ENCODE peak calls at places on chromosomes 4 and X, in nine cellular contexts. L is GM23248; F is tibial nerve; H is activated CD4-positive, alpha-beta memory T cell treated with anti-CD3 and anti-CD28 coated beads, Interleukin-2, amount 10 ng/mL, durations not matched to agents 7 days and 5 days; Q is activated T-cell treated with anti-CD3 and anti-CD28 coated beads for 1 hour; U is AML-193; I is stimulated activated naive CD8-positive, alpha-beta T cell treated with anti-CD3 and anti-CD28 coated beads, Interleukin-15, Interleukin-2, amounts not matched to agents 100 U/mL and 50 U/mL, for 24 hours; P is NCI-H345; M is suprapubic skin. R is an unnamed sample.

GRCh38 chr4:8010618-8011017 is 71.0 kb upstream of the AFAP1 start:
- DNase-seq in P (peak), F (no peak), H (no peak), Q (no peak), U (no peak), M (no peak), I (no peak), L (no peak), R (peak)

GRCh38 chr4:73620115-73620792 is at the start of gene RASSF6:
- DNase-seq in Q (no peak), F (no peak), M (no peak), I (peak), P (peak), U (no peak), H (no peak), L (no peak), R (peak)

GRCh38 chr4:78788005-78788889 is 12.1 kb downstream of the BMP2K start:
- DNase-seq in F (no peak), Q (no peak), M (no peak), P (no peak), L (peak), U (no peak), H (no peak), I (no peak), R (peak)

GRCh38 chr4:151537726-151538125 is 128.8 kb downstream of the FHIP1A start:
- DNase-seq in I (no peak), M (no peak), P (no peak), U (no peak), H (no peak), F (no peak), Q (no peak), L (peak), R (peak)

GRCh38 chr4:104641427-104641826 is 146.7 kb upstream of the CXXC4 start:
- DNase-seq in P (no peak), M (no peak), I (no peak), U (no peak), H (no peak), F (no peak), L (no peak), Q (no peak), R (no peak)

GRCh38 chr4:40333921-40334352 is 1.2 kb upstream of the CHRNA9 start:
- DNase-seq in Q (no peak), H (no peak), F (no peak), M (no peak), L (peak), U (no peak), P (peak), I (no peak), R (peak)

GRCh38 chrX:70960728-70961127 is 29.8 kb upstream of the SLC7A3 start:
- DNase-seq in H (no peak), U (no peak), M (no peak), P (no peak), I (no peak), Q (no peak), L (peak), F (no peak), R (peak)

GRCh38 chr4:34198966-34199365 is 2045.3 kb downstream of the ARAP2 start:
- DNase-seq in M (no peak), P (no peak), Q (no peak), U (no peak), F (no peak), L (no peak), H (no peak), I (no peak), R (no peak)

GRCh38 chr4:185679523-185679922 is 132.5 kb downstream of the SORBS2 start:
- DNase-seq in M (no peak), I (no peak), H (no peak), P (no peak), F (no peak), Q (no peak), U (no peak), L (no peak), R (no peak)

GRCh38 chrX:103779156-103779555 is 2.5 kb downstream of the PLP1 start:
- DNase-seq in M (no peak), I (no peak), Q (no peak), L (peak), U (no peak), P (peak), H (no peak), F (no peak), R (no peak)

GRCh38 chr4:123479944-123480343 is 83.3 kb downstream of the SPRY1 start:
- DNase-seq in P (no peak), Q (no peak), I (no peak), L (peak), H (no peak), F (no peak), U (peak), M (no peak), R (peak)

GRCh38 chrX:148146121-148146520 is 165.0 kb downstream of the FMR1NB start:
- DNase-seq in P (no peak), H (no peak), L (no peak), I (no peak), U (no peak), M (no peak), F (no peak), Q (no peak), R (no peak)

GRCh38 chrX:3550160-3550765 is 163.2 kb downstream of the PRKX start:
- DNase-seq in F (no peak), P (peak), I (no peak), Q (no peak), M (no peak), H (no peak), U (no peak), L (peak), R (no peak)

GRCh38 chr4:75698162-75698962 is 25.2 kb upstream of the G3BP2 start:
- DNase-seq in Q (no peak), U (peak), F (no peak), M (no peak), P (no peak), I (peak), L (no peak), H (peak), R (no peak)

GRCh38 chr4:54062392-54062791 is 2.0 kb downstream of the CHIC2 start:
- DNase-seq in I (no peak), M (no peak), P (no peak), L (no peak), U (no peak), Q (no peak), F (no peak), H (no peak), R (peak)

GRCh38 chr4:36280555-36280954 is 861 bp upstream of the DTHD1 start:
- DNase-seq in P (peak), H (no peak), I (no peak), L (no peak), F (no peak), Q (no peak), U (no peak), M (no peak), R (peak)

GRCh38 chr4:100008048-100008447 is 58.0 kb upstream of the H2AZ1 start:
- DNase-seq in I (no peak), Q (no peak), U (no peak), P (no peak), M (no peak), H (no peak), L (peak), F (no peak), R (peak)

GRCh38 chr4:74095886-74096264 is 3.1 kb downstream of the CXCL2 start:
- DNase-seq in P (no peak), F (no peak), M (no peak), I (no peak), Q (no peak), L (no peak), U (no peak), H (no peak), R (peak)

GRCh38 chr4:30538794-30539193 is 181.4 kb upstream of the PCDH7 start:
- DNase-seq in I (no peak), U (no peak), Q (no peak), M (no peak), L (no peak), H (no peak), F (no peak), P (no peak), R (no peak)